ENCODE peak calls at places on chromosome 1, in ten cellular contexts. I, Z, F, E, M, O, N, S, Q and K are unnamed samples.

GRCh38 chr1:244305776-244306341 is 145.8 kb downstream of the ADSS2 start:
- DNase-seq in I (no peak), O (no peak), M (no peak), F (no peak), E (no peak), Z (no peak), N (no peak), S (no peak), Q (no peak), K (no peak)

GRCh38 chr1:223556414-223557124 is 108.9 kb downstream of the CAPN8 start:
- DNase-seq in E (peak), F (no peak), S (peak), O (peak), M (peak), Q (peak), N (peak), Z (peak), I (peak), K (no peak)

GRCh38 chr1:224047538-224047937 is 66.4 kb upstream of the FBXO28 start:
- DNase-seq in O (no peak), F (no peak), N (no peak), E (no peak), I (no peak), Q (no peak), M (no peak), Z (peak), S (no peak), K (no peak)

GRCh38 chr1:1630965-1631792 is 794 bp upstream of the MMP23B start:
- DNase-seq in N (no peak), E (peak), Q (peak), M (peak), Z (peak), S (no peak), F (peak), O (peak), I (peak), K (no peak)

GRCh38 chr1:55640708-55641473 is 425.7 kb upstream of the USP24 start:
- DNase-seq in Q (peak), S (no peak), E (peak), M (peak), O (no peak), N (peak), F (peak), I (peak), Z (peak), K (no peak)

GRCh38 chr1:157519451-157519850 is 32.9 kb downstream of the FCRL5 start:
- DNase-seq in N (no peak), Z (no peak), Q (no peak), M (no peak), E (no peak), S (no peak), F (no peak), O (no peak), I (no peak), K (no peak)

GRCh38 chr1:204578867-204579664 is 62.9 kb downstream of the MDM4 start:
- DNase-seq in S (no peak), Z (peak), N (peak), E (no peak), O (no peak), Q (peak), M (peak), F (no peak), I (peak), K (no peak)

GRCh38 chr1:219105893-219106292 is 67.8 kb upstream of the LYPLAL1 start:
- DNase-seq in F (no peak), S (no peak), Z (no peak), Q (no peak), E (no peak), O (no peak), I (no peak), M (no peak), N (no peak), K (no peak)

GRCh38 chr1:229557214-229557850 is 1.2 kb downstream of the ABCB10 start:
- DNase-seq in N (no peak), S (no peak), O (no peak), I (peak), M (no peak), F (no peak), Q (peak), Z (peak), E (peak), K (no peak)

GRCh38 chr1:25675729-25676476 is 59.3 kb downstream of the MAN1C1 start:
- DNase-seq in Q (no peak), M (no peak), F (peak), E (no peak), I (peak), S (no peak), O (peak), N (no peak), Z (no peak), K (no peak)

GRCh38 chr1:92901699-92902405 is 59.4 kb downstream of the DIPK1A start:
- DNase-seq in Z (peak), E (no peak), Q (no peak), M (no peak), O (no peak), F (no peak), N (no peak), S (no peak), I (no peak), K (no peak)

GRCh38 chr1:40314721-40315238 is 2.3 kb downstream of the COL9A2 start:
- DNase-seq in O (no peak), Q (no peak), I (no peak), E (no peak), F (no peak), M (no peak), N (no peak), Z (no peak), S (no peak), K (peak)

GRCh38 chr1:193558491-193559028 is 372.1 kb upstream of the B3GALT2 start:
- DNase-seq in O (no peak), Z (peak), S (peak), I (no peak), Q (peak), E (no peak), M (no peak), F (no peak), N (no peak), K (peak)

GRCh38 chr1:37410080-37410479 is 64.3 kb upstream of the ZC3H12A start:
- DNase-seq in O (no peak), Z (no peak), I (no peak), F (no peak), S (no peak), M (no peak), N (peak), Q (no peak), E (no peak), K (no peak)